ENCODE peak calls at places on chromosome 16, in five cellular contexts. U, L, B, C and H are unnamed samples.

GRCh38 chr16:14300631-14301149 is 229.6 kb downstream of the MRTFB start:
- DNase-seq in U (peak), L (peak), B (no peak), C (peak), H (no peak)

GRCh38 chr16:2470603-2471015 is 488 bp upstream of the NTN3 start:
- DNase-seq in U (no peak), L (no peak), B (no peak), C (no peak), H (no peak)

GRCh38 chr16:22945361-22945760 is 131.4 kb downstream of the HS3ST2 start:
- DNase-seq in U (no peak), L (peak), B (no peak), C (no peak), H (no peak)

GRCh38 chr16:1793578-1794220 is at the start of gene IGFALS:
- DNase-seq in U (no peak), L (no peak), B (no peak), C (no peak), H (no peak)

GRCh38 chr16:17259751-17260270 is 210.9 kb downstream of the XYLT1 start:
- DNase-seq in U (no peak), L (no peak), B (no peak), C (peak), H (no peak)

GRCh38 chr16:55349867-55350266 is 25.9 kb downstream of the IRX6 start:
- DNase-seq in U (no peak), L (no peak), B (no peak), C (no peak), H (no peak)

GRCh38 chr16:391885-392335 is 5.1 kb upstream of the NME4 start:
- DNase-seq in U (peak), L (peak), B (peak), C (peak), H (no peak)

GRCh38 chr16:30010817-30011504 is at the start of gene DOC2A:
- DNase-seq in U (peak), L (peak), B (peak), C (no peak), H (peak)

GRCh38 chr16:17529982-17530760 is 59.4 kb upstream of the XYLT1 start:
- DNase-seq in U (no peak), L (peak), B (no peak), C (no peak), H (no peak)

GRCh38 chr16:69820926-69821541 is 58.9 kb downstream of the WWP2 start:
- DNase-seq in U (no peak), L (no peak), B (no peak), C (peak), H (no peak)

GRCh38 chr16:75919664-75920063 is 193.4 kb upstream of the CPHXL start:
- DNase-seq in U (no peak), L (no peak), B (no peak), C (peak), H (no peak)

GRCh38 chr16:61812251-61812650 is 224.0 kb downstream of the CDH8 start:
- DNase-seq in U (no peak), L (no peak), B (no peak), C (no peak), H (no peak)

GRCh38 chr16:11665071-11665491 is 3.2 kb upstream of the SNN start:
- DNase-seq in U (no peak), L (no peak), B (peak), C (no peak), H (no peak)

GRCh38 chr16:69831212-69832123 is 69.3 kb downstream of the WWP2 start:
- DNase-seq in U (peak), L (no peak), B (no peak), C (peak), H (no peak)

GRCh38 chr16:69494993-69495392 is 70.6 kb downstream of the CYB5B start:
- DNase-seq in U (no peak), L (peak), B (peak), C (no peak), H (no peak)

GRCh38 chr16:12976936-12977335 is 75.5 kb downstream of the SHISA9 start:
- DNase-seq in U (no peak), L (no peak), B (no peak), C (no peak), H (peak)

GRCh38 chr16:9092282-9092962 is 978 bp downstream of the HAPSTR1 start:
- DNase-seq in U (peak), L (peak), B (peak), C (no peak), H (peak)

GRCh38 chr16:50697881-50698767 is 4.7 kb downstream of the NOD2 start:
- DNase-seq in U (peak), L (no peak), B (no peak), C (peak), H (no peak)

GRCh38 chr16:56421976-56422669 is 3.2 kb downstream of the AMFR start:
- DNase-seq in U (no peak), L (no peak), B (no peak), C (no peak), H (no peak)

GRCh38 chr16:28985611-28986041 is 774 bp downstream of the LAT start:
- DNase-seq in U (no peak), L (no peak), B (no peak), C (no peak), H (no peak)

GRCh38 chr16:74448990-74449389 is 27.7 kb upstream of the CLEC18B start:
- DNase-seq in U (peak), L (peak), B (no peak), C (peak), H (no peak)

GRCh38 chr16:74257061-74257460 is 39.6 kb upstream of the PSMD7 start:
- DNase-seq in U (no peak), L (no peak), B (no peak), C (no peak), H (no peak)

GRCh38 chr16:84190731-84191388 is at the start of gene ADAD2:
- DNase-seq in U (peak), L (peak), B (peak), C (no peak), H (no peak)

GRCh38 chr16:46883353-46883689 is 841 bp upstream of the GPT2 start:
- DNase-seq in U (no peak), L (no peak), B (no peak), C (no peak), H (no peak)

GRCh38 chr16:46883690-46884512 is at the start of gene GPT2:
- DNase-seq in U (peak), L (peak), B (peak), C (peak), H (peak)

GRCh38 chr16:46885960-46886763 is 2.0 kb downstream of the GPT2 start:
- DNase-seq in U (peak), L (peak), B (no peak), C (peak), H (peak)

GRCh38 chr16:46882940-46883307 is 1.2 kb upstream of the GPT2 start:
- DNase-seq in U (no peak), L (no peak), B (no peak), C (no peak), H (no peak)

GRCh38 chr16:46884513-46885293 is 541 bp downstream of the GPT2 start:
- DNase-seq in U (peak), L (peak), B (no peak), C (peak), H (peak)
- H2AK5ac ChIP-seq in U (no peak), L (no peak), B (peak), C (peak), H (peak)

GRCh38 chr16:57958544-57958943 is 12.4 kb downstream of the CNGB1 start:
- DNase-seq in U (no peak), L (no peak), B (no peak), C (no peak), H (no peak)
- H2AK5ac ChIP-seq in U (no peak), L (no peak), B (no peak), C (no peak), H (peak)

GRCh38 chr16:67082100-67082499 is 27.6 kb upstream of the PHAF1 start:
- DNase-seq in U (no peak), L (no peak), B (no peak), C (no peak), H (no peak)
- H2AK5ac ChIP-seq in U (no peak), L (no peak), B (no peak), C (no peak), H (no peak)

DNA sequence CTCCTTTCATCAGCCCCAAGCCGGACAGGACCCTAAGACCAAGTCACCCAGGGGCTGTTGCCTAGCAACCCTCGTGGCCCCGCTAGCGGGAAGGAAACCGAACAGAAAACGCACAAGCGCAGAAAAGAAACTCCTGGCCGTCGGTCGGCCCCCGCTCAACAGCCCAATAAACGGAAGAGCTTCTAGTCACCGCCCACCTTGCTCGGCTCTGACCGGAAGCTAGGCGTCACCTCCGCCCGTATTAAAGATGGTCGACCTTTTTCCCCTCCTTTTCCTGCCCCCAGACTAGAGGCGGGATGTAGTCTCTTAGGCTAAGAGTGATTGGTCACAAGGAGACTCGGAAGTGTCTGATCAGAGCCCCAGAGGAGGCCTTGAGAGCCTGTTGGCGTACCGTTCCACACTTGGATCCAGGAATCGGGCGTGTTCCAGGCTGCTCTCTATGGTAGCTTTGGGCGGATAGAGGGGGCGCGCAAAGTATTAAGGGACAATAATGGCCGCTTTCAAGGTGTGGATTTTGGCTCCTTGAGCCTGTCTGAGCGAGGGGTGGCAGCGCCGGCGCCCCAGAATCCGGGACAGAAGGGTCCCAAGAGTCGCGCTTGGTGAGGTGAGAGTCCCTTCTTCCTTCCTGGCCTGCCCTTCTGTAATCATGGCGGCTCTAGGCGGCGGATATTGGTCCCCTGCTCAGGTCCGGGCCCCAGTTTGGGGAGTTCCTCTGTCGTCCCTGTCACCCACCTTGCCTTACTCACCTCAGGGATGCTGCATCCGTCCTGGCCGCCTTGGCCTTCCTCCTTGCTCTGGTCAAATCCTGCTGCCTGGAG is at the start of the genes DHX38 and TXNL4B:
- DNase-seq in U (peak), L (peak), B (peak), C (peak), H (peak)
- H2AK5ac ChIP-seq in U (no peak), L (no peak), B (peak), C (peak), H (peak)